ENCODE peak calls at places on chromosomes 4 and X, in eight cellular contexts. B, J, C, O, P, H, T and E are unnamed samples.

GRCh38 chr4:137909910-137910309 is 332.2 kb downstream of the SLC7A11 start:
- DNase-seq in C (no peak), T (no peak), H (no peak), B (no peak), P (peak; percentile 17), J (no peak), O (no peak), E (peak; percentile 35)

GRCh38 chr4:155407480-155407879 is 30.7 kb upstream of the MAP9 start:
- DNase-seq in T (peak; percentile 23), J (no peak), B (no peak), P (no peak), O (no peak), H (no peak), C (no peak), E (no peak)

GRCh38 chrX:132219343-132219768 is at the start of gene RAP2C:
- DNase-seq in P (peak; percentile 82), C (no peak), T (peak; percentile 54), O (peak; percentile 16), H (peak; percentile 87), B (peak; percentile 84), J (peak; percentile 79), E (peak; percentile 63)

GRCh38 chrX:84320023-84320422 is 132.0 kb upstream of the RPS6KA6 start:
- DNase-seq in T (no peak), P (no peak), O (no peak), J (no peak), H (no peak), B (no peak), C (no peak), E (no peak)

GRCh38 chr4:2339458-2340271 is 77.8 kb upstream of the MXD4 start:
- DNase-seq in J (no peak), C (no peak), H (no peak), B (no peak), T (no peak), P (no peak), O (no peak), E (no peak)

GRCh38 chr4:173357939-173358338 is 12.8 kb upstream of the SAP30 start:
- DNase-seq in J (no peak), H (no peak), P (no peak), T (no peak), O (no peak), B (no peak), C (no peak), E (no peak)

GRCh38 chr4:171880136-171880535 is 66.9 kb downstream of the GALNTL6 start:
- DNase-seq in C (no peak), T (peak; percentile 0), H (no peak), J (no peak), P (no peak), O (no peak), B (no peak), E (no peak)

GRCh38 chrX:26442340-26442739 is 226.4 kb downstream of the MAGEB5 start:
- DNase-seq in C (no peak), H (no peak), O (no peak), J (no peak), P (no peak), T (peak; percentile 26), B (no peak), E (no peak)

GRCh38 chr4:83536649-83537352 is 893 bp downstream of the GPAT3 start:
- DNase-seq in C (no peak), O (no peak), T (no peak), H (peak; percentile 26), P (peak; percentile 18), J (no peak), B (no peak), E (peak; percentile 4)

GRCh38 chrX:107751127-107751526 is 24.5 kb downstream of the TSC22D3 start:
- DNase-seq in H (no peak), C (no peak), B (no peak), J (no peak), P (no peak), O (no peak), T (no peak), E (no peak)

GRCh38 chrX:107750263-107750662 is 25.3 kb downstream of the TSC22D3 start:
- DNase-seq in O (no peak), C (no peak), P (no peak), H (no peak), T (no peak), B (no peak), J (no peak), E (no peak)

GRCh38 chrX:107752037-107752436 is 23.6 kb downstream of the TSC22D3 start:
- DNase-seq in H (no peak), B (no peak), O (no peak), C (no peak), T (no peak), J (no peak), P (no peak), E (no peak)

GRCh38 chrX:107747596-107748161 is 27.9 kb downstream of the TSC22D3 start:
- DNase-seq in C (no peak), O (no peak), H (peak; percentile 66), B (no peak), T (peak; percentile 19), J (no peak), P (peak; percentile 60), E (peak; percentile 51)

DNA sequence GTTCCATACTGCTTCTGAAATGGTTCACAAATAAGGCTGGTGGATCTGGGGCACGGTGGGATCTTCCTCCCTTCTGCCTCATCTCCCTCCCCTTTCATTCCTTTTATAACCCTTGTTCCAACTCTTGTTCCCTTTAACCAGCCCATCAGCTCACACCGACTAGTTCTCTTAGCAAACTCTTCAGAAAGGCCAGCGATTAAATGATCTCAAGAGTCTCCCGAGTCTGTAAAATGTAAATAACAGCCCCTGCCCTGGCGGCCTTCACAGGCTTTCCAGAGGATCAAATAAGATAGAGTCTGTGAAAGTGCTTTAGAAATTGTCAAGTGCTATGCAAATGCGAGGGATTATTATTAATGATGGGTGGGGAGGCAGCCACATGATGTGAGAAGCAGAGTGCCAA is 27.1 kb downstream of the TSC22D3 start:
- DNase-seq in T (no peak), H (no peak), C (no peak), J (no peak), O (no peak), P (no peak), B (no peak), E (no peak)
- TF ChIP-seq POLR2A in T (no peak), H (no peak), C (no peak), J (no peak), O (no peak), P (no peak), B (no peak), E (no peak)

DNA sequence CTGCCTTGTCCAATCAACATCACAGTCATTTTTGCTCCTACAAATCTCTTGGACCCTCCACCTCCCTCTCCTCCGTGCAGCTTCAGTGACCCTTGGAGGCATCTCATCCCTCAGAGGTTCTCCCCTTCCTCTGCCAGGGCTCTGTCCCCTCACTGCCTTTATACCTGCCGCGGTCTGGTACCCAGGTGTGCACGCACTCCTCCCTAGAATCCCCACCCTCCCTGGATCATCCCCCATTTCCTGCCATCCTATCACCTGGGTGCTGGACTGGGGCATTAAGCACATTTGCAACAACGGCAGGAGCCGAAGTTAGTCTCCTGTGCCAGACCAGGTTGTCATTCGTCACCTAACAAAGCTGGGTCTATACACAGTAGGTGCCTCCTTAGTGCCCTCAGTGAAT is 10.1 kb downstream of the TMEM271 start:
- DNase-seq in T (no peak), J (no peak), B (no peak), C (no peak), P (no peak), H (no peak), O (no peak), E (no peak)
- H3K9me3 ChIP-seq in T (peaks cover 6% of the 10 kb centered on the region), J (no peaks in the 10 kb centered on the region), B (no peaks in the 10 kb centered on the region), C (no peaks in the 10 kb centered on the region), P (no peaks in the 10 kb centered on the region), H (no peaks in the 10 kb centered on the region), O (no peaks in the 10 kb centered on the region), E (no peaks in the 10 kb centered on the region)

GRCh38 chr4:881709-882108 is 50.4 kb downstream of the GAK start:
- DNase-seq in H (no peak), C (no peak), J (no peak), P (no peak), B (no peak), O (no peak), T (no peak), E (no peak)

GRCh38 chr4:882646-883045 is 49.5 kb downstream of the GAK start:
- DNase-seq in C (no peak), P (no peak), T (no peak), O (no peak), B (no peak), J (no peak), H (no peak), E (no peak)

GRCh38 chr4:878796-879729 is 53.1 kb downstream of the GAK start:
- DNase-seq in P (no peak), T (no peak), B (no peak), C (no peak), H (no peak), O (no peak), J (no peak), E (no peak)

GRCh38 chr4:879730-880079 is 52.4 kb downstream of the GAK start:
- DNase-seq in B (no peak), H (no peak), O (no peak), P (no peak), C (peak; percentile 35), J (no peak), T (no peak), E (no peak)

GRCh38 chr4:880684-881405 is 51.3 kb downstream of the GAK start:
- DNase-seq in C (no peak), T (no peak), H (no peak), P (no peak), B (no peak), O (no peak), J (no peak), E (no peak)
- TF ChIP-seq POLR2A in C (no peak), T (no peak), H (no peak), P (no peak), B (no peak), O (no peak), J (no peak), E (no peak)

DNA sequence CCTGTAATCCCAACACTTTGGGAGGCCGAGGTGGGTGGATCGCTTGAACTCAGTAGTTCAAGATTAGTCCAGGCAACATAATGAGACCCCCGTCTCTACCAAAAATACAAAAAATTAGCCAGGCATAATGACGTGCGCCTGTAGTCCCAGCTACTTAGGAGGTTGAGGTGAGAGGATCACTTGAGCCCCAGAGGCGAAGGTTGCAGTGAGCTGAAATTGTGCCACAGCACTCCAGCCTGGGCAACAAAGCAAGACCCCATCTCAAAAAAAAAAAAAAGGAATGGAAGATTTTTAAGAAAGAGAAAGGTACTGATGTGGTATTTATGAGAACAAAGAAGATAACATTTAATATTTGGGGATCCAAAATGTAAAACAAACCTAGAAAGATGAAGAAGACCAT is 27.0 kb upstream of the NMU start:
- DNase-seq in T (no peak), H (no peak), B (no peak), J (no peak), O (no peak), P (no peak), C (no peak), E (no peak)
- H3K9me3 ChIP-seq in T (no peaks in the 10 kb centered on the region), H (no peaks in the 10 kb centered on the region), B (no peaks in the 10 kb centered on the region), J (no peaks in the 10 kb centered on the region), O (no peaks in the 10 kb centered on the region), P (no peaks in the 10 kb centered on the region), C (no peaks in the 10 kb centered on the region), E (no peaks in the 10 kb centered on the region)

GRCh38 chrX:153032397-153033118 is 23.7 kb upstream of the PNMA3 start:
- DNase-seq in J (peak; percentile 87), H (peak; percentile 51), C (no peak), B (peak; percentile 79), P (peak; percentile 41), O (no peak), T (peak; percentile 18), E (peak; percentile 27)
- TF ChIP-seq POLR2A in J (no peak), H (no peak), C (peak; percentile 64), B (no peak), P (no peak), O (no peak), T (no peak), E (no peak)

GRCh38 chr4:80990851-80991250 is 39.7 kb upstream of the BMP3 start:
- DNase-seq in H (no peak), B (no peak), P (no peak), O (no peak), J (no peak), T (no peak), C (no peak), E (no peak)
- H3K9me3 ChIP-seq in H (no peaks in the 10 kb centered on the region), B (no peaks in the 10 kb centered on the region), P (no peaks in the 10 kb centered on the region), O (no peaks in the 10 kb centered on the region), J (no peaks in the 10 kb centered on the region), T (no peaks in the 10 kb centered on the region), C (no peaks in the 10 kb centered on the region), E (no peaks in the 10 kb centered on the region)